ENCODE peak calls at places on chromosome 20, in eight cellular contexts. I is neural progenitor cell, L is GM06990, U is adipocyte, X is heart right ventricle, J is cardiac muscle cell, B is upper lobe of right lung, W is transverse colon. Z is an unnamed sample.
A peak's percentile ranks its signal among the peaks of the same experiment; 100 is the strongest.

GRCh38 chr20:20267685-20268429 is 100.0 kb upstream of the INSM1 start:
- DNase-seq in B (no peak), J (no peak), I (no peak), X (peak; percentile 18), L (no peak), U (no peak), W (no peak), Z (no peak)

GRCh38 chr20:45037635-45038034 is 63.3 kb downstream of the KCNS1 start:
- DNase-seq in X (no peak), I (no peak), W (no peak), U (no peak), L (no peak), J (no peak), B (no peak), Z (no peak)

GRCh38 chr20:6028795-6029194 is 25.1 kb downstream of the LRRN4 start:
- DNase-seq in U (no peak), L (no peak), X (no peak), J (no peak), W (no peak), B (no peak), I (no peak), Z (no peak)

GRCh38 chr20:23449400-23449799 is 3.3 kb downstream of the CST11 start:
- DNase-seq in J (peak; percentile 32), I (no peak), U (no peak), X (no peak), B (no peak), L (no peak), W (no peak), Z (no peak)

GRCh38 chr20:36849333-36850065 is 26.4 kb upstream of the TLDC2 start:
- DNase-seq in B (no peak), U (no peak), J (no peak), L (no peak), I (no peak), X (no peak), W (no peak), Z (no peak)

GRCh38 chr20:50655325-50655880 is 35.9 kb downstream of the RIPOR3 start:
- DNase-seq in X (peak; percentile 74), U (peak; percentile 94), B (no peak), J (peak; percentile 94), I (peak; percentile 46), W (peak; percentile 58), L (no peak), Z (no peak)

GRCh38 chr20:2706688-2707352 is 14.2 kb downstream of the EBF4 start:
- DNase-seq in U (no peak), X (no peak), J (no peak), I (peak; percentile 51), L (no peak), B (no peak), W (no peak), Z (no peak)

GRCh38 chr20:51532577-51533191 is 9.8 kb downstream of the NFATC2 start:
- DNase-seq in I (no peak), X (peak; percentile 51), B (no peak), U (no peak), W (peak; percentile 27), J (no peak), L (no peak), Z (peak; percentile 63)

GRCh38 chr20:12928755-12929401 is 79.9 kb upstream of the SPTLC3 start:
- DNase-seq in J (peak; percentile 73), B (no peak), W (no peak), L (no peak), U (peak; percentile 43), X (no peak), I (no peak), Z (peak; percentile 10)

GRCh38 chr20:50481741-50482140 is 28.4 kb upstream of the PTPN1 start:
- DNase-seq in I (no peak), U (no peak), J (no peak), L (no peak), W (no peak), B (no peak), X (no peak), Z (no peak)

GRCh38 chr20:58598271-58599015 is 52.6 kb upstream of the STX16 start:
- DNase-seq in U (peak; percentile 78), L (no peak), I (no peak), W (peak; percentile 32), B (no peak), J (peak; percentile 86), X (peak; percentile 48), Z (no peak)

GRCh38 chr20:24764825-24765224 is 184.2 kb upstream of the CST7 start:
- DNase-seq in J (no peak), B (no peak), L (no peak), X (no peak), U (no peak), I (no peak), W (no peak), Z (no peak)

GRCh38 chr20:43755390-43755789 is 28.6 kb upstream of the GTSF1L start:
- DNase-seq in L (no peak), W (no peak), X (no peak), B (no peak), U (no peak), J (peak; percentile 67), I (no peak), Z (no peak)

GRCh38 chr20:24651171-24651972 is 181.9 kb downstream of the SYNDIG1 start:
- DNase-seq in I (no peak), X (no peak), U (peak; percentile 81), L (no peak), B (no peak), J (peak; percentile 79), W (no peak), Z (peak; percentile 33)

GRCh38 chr20:22248052-22248667 is 336.2 kb downstream of the FOXA2 start:
- DNase-seq in U (peak; percentile 1), I (peak; percentile 65), B (no peak), X (no peak), W (no peak), J (peak; percentile 0), L (no peak), Z (no peak)

GRCh38 chr20:55415567-55416142 is 589.7 kb downstream of the CBLN4 start:
- DNase-seq in B (no peak), U (peak; percentile 11), L (no peak), W (no peak), X (no peak), I (peak; percentile 44), J (peak; percentile 0), Z (no peak)

GRCh38 chr20:46994341-46994740 is 99.7 kb downstream of the EYA2 start:
- DNase-seq in J (no peak), I (no peak), W (peak; percentile 38), X (no peak), B (no peak), L (peak; percentile 59), U (no peak), Z (no peak)

GRCh38 chr20:57106030-57106682 is 160.3 kb downstream of the BMP7 start:
- DNase-seq in B (no peak), L (no peak), U (no peak), I (no peak), X (no peak), J (no peak), W (no peak), Z (no peak)

GRCh38 chr20:25987073-25987927 is 290.6 kb upstream of the ZNF337 start:
- DNase-seq in X (peak; percentile 60), U (peak; percentile 44), L (peak; percentile 82), W (peak; percentile 27), J (peak; percentile 63), I (peak; percentile 59), B (peak; percentile 72), Z (peak; percentile 48)

GRCh38 chr20:47370850-47371782 is 14.6 kb upstream of the ZMYND8 start:
- DNase-seq in J (no peak), W (no peak), L (no peak), U (no peak), I (peak; percentile 63), X (no peak), B (no peak), Z (no peak)

GRCh38 chr20:46695888-46696287 is 6.6 kb upstream of the TP53RK start:
- DNase-seq in J (peak; percentile 88), L (no peak), U (peak; percentile 53), X (no peak), B (no peak), I (no peak), W (no peak), Z (no peak)

GRCh38 chr20:12201289-12201991 is 283.7 kb downstream of the BTBD3 start:
- DNase-seq in U (peak; percentile 9), W (no peak), X (no peak), I (no peak), J (peak; percentile 72), B (no peak), L (no peak), Z (no peak)

GRCh38 chr20:2798814-2799213 is 1.6 kb downstream of the CPXM1 start:
- DNase-seq in I (peak; percentile 56), B (no peak), U (no peak), W (no peak), X (no peak), L (no peak), J (peak; percentile 27), Z (peak; percentile 39)

GRCh38 chr20:32438331-32438858 is 80.3 kb downstream of the ASXL1 start:
- DNase-seq in W (no peak), J (no peak), X (no peak), U (no peak), B (no peak), L (no peak), I (no peak), Z (no peak)

GRCh38 chr20:56783826-56784225 is 154.7 kb downstream of the TFAP2C start:
- DNase-seq in B (no peak), W (no peak), U (no peak), L (no peak), X (no peak), J (no peak), I (no peak), Z (no peak)

GRCh38 chr20:48645666-48646065 is 182.1 kb downstream of the PREX1 start:
- DNase-seq in X (no peak), I (no peak), J (no peak), L (no peak), B (no peak), W (no peak), U (no peak), Z (no peak)
- H3K36me3 ChIP-seq in X (peaks cover 77% of the 10 kb centered on the region), I (no peaks in the 10 kb centered on the region), J (peaks cover 4% of the 10 kb centered on the region), L (peaks cover 56% of the 10 kb centered on the region), B (peaks cover 72% of the 10 kb centered on the region), W (no peaks in the 10 kb centered on the region), U (no peaks in the 10 kb centered on the region), Z (no peaks in the 10 kb centered on the region)

DNA sequence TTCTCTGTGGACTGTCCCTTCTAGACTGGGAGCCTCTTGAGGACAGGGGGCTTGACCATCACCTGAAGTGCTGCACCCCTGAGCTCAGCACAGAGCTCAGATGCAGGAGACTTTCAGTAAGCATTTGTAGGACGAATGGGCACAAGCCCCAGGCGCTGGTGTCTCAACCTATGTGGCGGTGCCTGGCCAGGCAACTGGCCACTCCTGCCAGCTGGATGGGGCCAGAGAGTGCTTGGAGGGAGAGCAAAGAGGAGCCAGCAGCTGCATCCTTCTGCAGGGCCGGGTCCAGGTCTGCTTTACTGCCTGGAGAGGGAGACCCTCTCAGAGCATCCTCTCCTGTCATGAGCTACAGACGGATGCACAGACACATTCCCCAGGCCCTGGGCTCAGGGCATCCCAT is 4.5 kb downstream of the PHACTR3 start:
- DNase-seq in U (no peak), B (no peak), L (no peak), J (no peak), W (no peak), X (no peak), I (no peak), Z (no peak)
- H3K27me3 ChIP-seq in U (peaks cover 41% of the 10 kb centered on the region), B (peaks cover 64% of the 10 kb centered on the region), L (no peaks in the 10 kb centered on the region), J (peaks cover 28% of the 10 kb centered on the region), W (peaks cover 49% of the 10 kb centered on the region), X (peaks cover 48% of the 10 kb centered on the region), I (peaks cover 76% of the 10 kb centered on the region), Z (peaks cover 75% of the 10 kb centered on the region)

GRCh38 chr20:17955302-17955701 is 13.3 kb downstream of the SNX5 start:
- DNase-seq in L (no peak), J (peak; percentile 29), X (no peak), I (no peak), W (no peak), U (no peak), B (no peak), Z (no peak)
- H3K36me3 ChIP-seq in L (peaks cover 27% of the 10 kb centered on the region), J (peaks cover 47% of the 10 kb centered on the region), X (peaks cover 64% of the 10 kb centered on the region), I (peaks cover 33% of the 10 kb centered on the region), W (no peaks in the 10 kb centered on the region), U (peaks cover 60% of the 10 kb centered on the region), B (peaks cover 51% of the 10 kb centered on the region), Z (peaks cover 62% of the 10 kb centered on the region)

GRCh38 chr20:62451970-62452369 is 23.8 kb downstream of the GATA5 start:
- DNase-seq in W (no peak), B (no peak), X (no peak), L (no peak), I (no peak), U (no peak), J (no peak), Z (no peak)
- H3K27me3 ChIP-seq in W (peaks cover 26% of the 10 kb centered on the region), B (peaks cover 40% of the 10 kb centered on the region), X (peaks cover 4% of the 10 kb centered on the region), L (no peaks in the 10 kb centered on the region), I (no peaks in the 10 kb centered on the region), U (peaks cover 54% of the 10 kb centered on the region), J (no peaks in the 10 kb centered on the region), Z (peaks cover 92% of the 10 kb centered on the region)